ENCODE peak calls at places on chromosomes 12 and 14, in four cellular contexts. Z, S, O and L are unnamed samples.

GRCh38 chr12:110869035-110869434 is 22.2 kb downstream of the CCDC63 start:
- DNase-seq in Z (no peak), S (no peak), O (no peak), L (no peak)

GRCh38 chr14:98608071-98609060 is 663.6 kb downstream of the BCL11B start:
- DNase-seq in Z (no peak), S (no peak), O (peak; percentile 5), L (no peak)

GRCh38 chr12:85949253-85949652 is 75.2 kb downstream of the NTS start:
- DNase-seq in Z (no peak), S (no peak), O (no peak), L (no peak)

GRCh38 chr12:105420659-105421240 is 90.3 kb downstream of the C12orf75 start:
- DNase-seq in Z (peak; percentile 82), S (no peak), O (no peak), L (peak; percentile 77)

GRCh38 chr14:32588448-32589320 is 259.6 kb downstream of the AKAP6 start:
- DNase-seq in Z (no peak), S (no peak), O (no peak), L (no peak)

GRCh38 chr12:116773276-116773731 is 35.2 kb downstream of the RNFT2 start:
- DNase-seq in Z (no peak), S (no peak), O (no peak), L (no peak)

GRCh38 chr14:54778618-54779017 is 124.0 kb downstream of the GCH1 start:
- DNase-seq in Z (no peak), S (no peak), O (no peak), L (no peak)

GRCh38 chr14:43116341-43116740 is 1390.7 kb downstream of the FSCB start:
- DNase-seq in Z (no peak), S (no peak), O (no peak), L (no peak)

GRCh38 chr12:68451261-68452091 is 119.3 kb upstream of the MDM1 start:
- DNase-seq in Z (no peak), S (no peak), O (no peak), L (no peak)

GRCh38 chr12:123388218-123388947 is 4.5 kb downstream of the KMT5A start:
- DNase-seq in Z (peak; percentile 94), S (peak; percentile 89), O (peak; percentile 96), L (peak; percentile 78)

GRCh38 chr14:106691601-106692291 is 1165.4 kb downstream of the TMEM121 start:
- DNase-seq in Z (no peak), S (peak; percentile 67), O (peak; percentile 39), L (peak; percentile 71)

GRCh38 chr12:132478845-132479244 is 11.1 kb upstream of the FBRSL1 start:
- DNase-seq in Z (no peak), S (no peak), O (no peak), L (no peak)

DNA sequence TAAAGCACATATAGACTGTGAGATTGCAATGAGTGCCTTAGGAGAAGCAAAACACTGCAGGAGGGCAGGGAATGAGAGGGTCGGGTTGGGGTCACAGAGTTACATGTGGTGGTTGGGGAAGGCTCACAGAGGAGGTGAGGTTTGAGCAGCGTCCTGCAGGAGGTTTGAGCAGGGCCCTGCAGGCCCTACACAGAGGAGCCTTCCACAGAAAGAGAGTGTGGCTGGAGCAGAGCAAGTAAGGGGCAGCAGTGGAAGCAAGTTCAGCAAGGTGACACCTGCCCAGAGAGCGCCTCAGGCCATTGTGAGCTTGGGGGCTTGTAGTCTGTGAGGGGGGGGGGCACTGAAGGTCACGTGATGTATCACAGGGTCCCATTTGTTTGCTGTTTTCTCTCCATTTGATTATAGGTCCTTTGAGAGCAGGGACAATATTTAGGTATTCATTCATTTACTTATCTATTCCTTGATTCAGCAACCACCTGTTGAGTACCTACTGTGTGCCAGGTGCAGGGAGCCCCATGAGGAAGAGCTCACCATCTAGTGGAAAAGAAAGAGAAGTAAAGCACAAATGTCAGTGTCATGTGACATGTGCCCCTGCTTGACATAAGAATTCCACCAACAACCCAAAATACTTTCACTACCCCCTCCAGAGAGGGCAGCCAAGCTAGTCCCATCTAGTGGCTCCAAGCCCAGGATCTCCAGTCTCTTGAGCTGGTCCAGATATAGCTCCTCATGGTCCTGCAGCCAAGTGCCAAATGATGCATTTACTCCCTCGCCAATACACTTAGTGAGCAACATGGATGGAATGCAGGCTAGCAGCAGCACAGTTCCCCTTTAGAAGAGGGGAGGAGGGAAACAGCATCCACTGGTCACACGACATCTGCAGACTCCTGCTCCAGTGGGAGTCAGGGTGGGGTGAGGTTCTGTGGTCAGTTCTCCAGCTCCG is 56.8 kb downstream of the GALNT16 start:
- DNase-seq in Z (peak; percentile 89), S (peak; percentile 61), O (no peak), L (peak; percentile 42)
- TF ChIP-seq CTCF in Z (no peak), S (no peak), O (no peak), L (no peak)

GRCh38 chr12:11812558-11813421 is 163.3 kb downstream of the ETV6 start:
- DNase-seq in Z (no peak), S (no peak), O (peak; percentile 43), L (no peak)
- TF ChIP-seq CTCF in Z (no peak), S (no peak), O (no peak), L (peak; percentile 69)

GRCh38 chr14:97010491-97011160 is 213.4 kb downstream of the VRK1 start:
- DNase-seq in Z (no peak), S (no peak), O (no peak), L (no peak)
- TF ChIP-seq CTCF in Z (no peak), S (no peak), O (no peak), L (peak; percentile 28)

DNA sequence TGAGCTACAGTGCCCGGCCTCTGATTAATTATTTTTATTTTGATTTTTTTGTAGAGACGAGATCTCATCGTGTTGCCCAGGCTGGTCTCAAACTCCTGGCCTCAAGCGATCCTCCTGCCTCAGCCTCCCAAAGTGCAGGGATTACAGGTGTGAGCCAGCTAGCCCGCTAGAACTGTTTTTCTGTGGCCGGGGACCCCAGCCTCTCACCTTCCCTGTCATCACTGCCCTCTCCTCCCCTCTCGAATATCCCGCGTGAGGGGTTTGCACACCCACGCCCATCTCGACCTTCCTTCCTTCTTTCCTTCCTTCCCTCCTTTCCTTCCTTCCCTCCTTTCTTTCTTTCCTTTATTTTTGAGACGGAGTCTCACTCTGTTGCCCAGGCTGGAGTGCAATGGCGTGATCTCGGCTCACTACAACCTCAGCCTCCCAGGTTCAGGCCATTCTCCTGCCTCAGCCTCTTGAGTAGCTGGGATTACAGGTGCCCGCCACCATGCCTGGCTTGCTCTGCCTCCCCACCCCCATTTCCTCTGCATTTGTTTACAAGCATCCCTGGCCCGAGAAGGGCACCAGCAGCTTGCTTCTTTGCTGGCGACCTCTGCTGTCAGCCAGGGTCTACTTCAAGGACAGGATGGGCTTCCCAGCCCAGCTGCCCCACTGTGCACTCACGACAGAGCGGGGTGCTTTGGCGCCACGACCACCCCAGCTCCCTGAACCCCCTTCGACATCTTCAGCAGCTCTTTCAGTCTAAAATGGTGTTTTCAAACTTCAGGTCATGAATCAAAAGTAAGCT is 4.3 kb upstream of the TRAF3 start:
- DNase-seq in Z (no peak), S (no peak), O (no peak), L (no peak)
- TF ChIP-seq CTCF in Z (no peak), S (no peak), O (no peak), L (peak; percentile 47)

DNA sequence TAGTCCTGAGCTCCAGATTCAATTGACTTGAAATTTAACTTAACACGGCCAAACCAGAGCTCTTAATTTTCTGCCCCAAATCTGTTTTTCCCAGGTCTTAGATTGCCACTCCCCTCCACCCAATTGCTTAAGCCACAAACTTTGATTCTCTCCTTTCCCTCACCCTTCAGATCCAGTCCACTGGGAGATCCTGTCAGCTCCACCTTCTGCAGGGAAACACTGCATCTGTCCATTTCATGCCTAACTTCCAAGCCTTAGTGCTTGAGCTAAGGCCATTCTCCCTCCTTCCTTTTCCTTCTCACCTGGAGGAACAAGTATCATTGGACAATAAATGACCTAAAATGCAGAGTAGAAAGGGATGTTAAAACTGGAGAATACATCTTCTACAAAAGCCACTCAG is 81.6 kb upstream of the RIC8B start:
- DNase-seq in Z (no peak), S (no peak), O (no peak), L (no peak)
- TF ChIP-seq CTCF in Z (no peak), S (no peak), O (no peak), L (no peak)

GRCh38 chr12:58458093-58458492 is 462.2 kb downstream of the LRIG3 start:
- DNase-seq in Z (no peak), S (no peak), O (no peak), L (no peak)

GRCh38 chr12:58463050-58463449 is 457.3 kb downstream of the LRIG3 start:
- DNase-seq in Z (no peak), S (no peak), O (no peak), L (no peak)

GRCh38 chr12:58453306-58453705 is 467.0 kb downstream of the LRIG3 start:
- DNase-seq in Z (no peak), S (no peak), O (no peak), L (no peak)

GRCh38 chr12:58455146-58455545 is 465.2 kb downstream of the LRIG3 start:
- DNase-seq in Z (no peak), S (no peak), O (no peak), L (no peak)

DNA sequence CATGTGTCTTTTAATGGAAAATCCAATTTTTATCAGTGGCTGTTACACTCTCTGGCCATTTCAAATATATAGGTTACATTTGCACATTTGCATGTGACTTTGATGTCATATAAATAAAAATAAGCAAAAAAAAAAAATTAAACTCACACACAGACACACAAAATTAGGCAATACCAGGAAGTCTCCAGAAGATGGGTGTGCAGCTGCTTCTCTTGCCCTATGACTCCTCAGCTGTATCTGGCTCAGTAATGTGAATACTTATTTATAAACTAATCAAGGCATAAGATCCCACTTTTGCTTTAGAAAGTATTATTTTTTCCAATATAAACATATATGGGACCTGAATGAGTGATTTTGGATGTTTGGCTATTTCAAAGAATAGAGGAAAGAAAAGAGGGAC is 461.1 kb downstream of the LRIG3 start:
- DNase-seq in Z (no peak), S (no peak), O (no peak), L (no peak)
- TF ChIP-seq CTCF in Z (no peak), S (no peak), O (no peak), L (no peak)

GRCh38 chr12:87441511-87441910 is 587.7 kb downstream of the C12orf50 start:
- DNase-seq in Z (no peak), S (no peak), O (no peak), L (no peak)
- TF ChIP-seq CTCF in Z (no peak), S (no peak), O (no peak), L (no peak)